ENCODE peak calls at places on chromosomes 4 and X, in eight cellular contexts. J is AG04450, B is AG09309, S is cardiac fibroblast, A is D721Med, D is prostate gland, W is pancreas, K is AG04449. P is an unnamed sample.

GRCh38 chrX:15679246-15679645 is 14.6 kb upstream of the CLTRN start:
- DNase-seq in J (no peak), B (no peak), S (peak), A (no peak), D (no peak), W (no peak), K (no peak), P (no peak)

GRCh38 chr4:55925235-55925634 is 23.5 kb upstream of the CEP135 start:
- DNase-seq in J (no peak), B (no peak), S (peak), A (no peak), D (no peak), W (no peak), K (no peak), P (no peak)

GRCh38 chr4:177791188-177791587 is 349.0 kb upstream of the AGA start:
- DNase-seq in J (no peak), B (no peak), S (no peak), A (no peak), D (no peak), W (no peak), K (no peak), P (no peak)

GRCh38 chr4:38691251-38692008 is 27.4 kb downstream of the KLF3 start:
- DNase-seq in J (peak), B (peak), S (peak), A (no peak), D (no peak), W (no peak), K (peak), P (no peak)

GRCh38 chr4:85828295-85828910 is 353.5 kb downstream of the ARHGAP24 start:
- DNase-seq in J (no peak), B (no peak), S (peak), A (no peak), D (no peak), W (no peak), K (no peak), P (no peak)

GRCh38 chr4:97016186-97016945 is 1126.9 kb downstream of the STPG2 start:
- DNase-seq in J (no peak), B (no peak), S (no peak), A (no peak), D (no peak), W (no peak), K (no peak), P (no peak)

GRCh38 chr4:177229331-177229730 is 80.3 kb upstream of the NEIL3 start:
- DNase-seq in J (no peak), B (no peak), S (peak), A (no peak), D (no peak), W (no peak), K (no peak), P (no peak)

GRCh38 chr4:27007507-27007906 is 146.9 kb downstream of the STIM2 start:
- DNase-seq in J (no peak), B (peak), S (peak), A (no peak), D (no peak), W (no peak), K (no peak), P (no peak)

GRCh38 chr4:91936301-91936700 is 367.5 kb upstream of the GRID2 start:
- DNase-seq in J (no peak), B (no peak), S (no peak), A (no peak), D (no peak), W (no peak), K (no peak), P (no peak)

GRCh38 chr4:141871086-141871485 is 234.7 kb downstream of the IL15 start:
- DNase-seq in J (no peak), B (no peak), S (peak), A (no peak), D (no peak), W (no peak), K (no peak), P (no peak)

GRCh38 chr4:66750273-66750672 is 795.0 kb downstream of the CENPC start:
- DNase-seq in J (no peak), B (no peak), S (no peak), A (no peak), D (no peak), W (no peak), K (no peak), P (no peak)

GRCh38 chr4:184460495-184461285 is 13.7 kb downstream of the IRF2 start:
- DNase-seq in J (no peak), B (no peak), S (no peak), A (no peak), D (no peak), W (no peak), K (no peak), P (no peak)
- TF ChIP-seq CTCF in J (no peak), B (no peak), S (no peak), A (no peak), D (no peak), W (no peak), K (no peak), P (no peak)

DNA sequence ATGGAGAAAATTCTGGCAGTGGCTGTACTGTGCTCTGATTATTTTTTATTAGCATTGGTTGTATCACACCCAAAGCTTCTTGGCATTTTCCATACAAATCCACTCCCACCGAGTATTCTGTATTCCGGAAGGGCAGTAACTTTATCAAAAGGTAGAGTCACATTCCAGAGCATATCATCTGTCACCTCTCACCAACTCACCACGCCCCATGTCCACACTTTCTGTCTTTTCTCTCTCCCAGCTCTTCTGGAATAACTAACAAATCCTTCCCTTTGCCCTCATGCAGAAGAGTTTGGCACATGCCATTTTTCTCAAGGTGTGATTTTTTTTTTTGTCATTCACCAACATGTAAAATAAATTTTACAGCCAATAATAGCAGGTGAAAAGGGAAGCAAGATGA is 52.7 kb downstream of the CORIN start:
- DNase-seq in J (no peak), B (no peak), S (no peak), A (no peak), D (no peak), W (no peak), K (no peak), P (no peak)
- TF ChIP-seq CTCF in J (no peak), B (no peak), S (no peak), A (no peak), D (no peak), W (no peak), K (no peak), P (no peak)

GRCh38 chr4:148286043-148286442 is 156.2 kb downstream of the NR3C2 start:
- DNase-seq in J (no peak), B (no peak), S (no peak), A (no peak), D (no peak), W (no peak), K (no peak), P (no peak)

GRCh38 chr4:148288448-148288847 is 153.8 kb downstream of the NR3C2 start:
- DNase-seq in J (no peak), B (no peak), S (no peak), A (no peak), D (no peak), W (peak), K (no peak), P (no peak)

GRCh38 chr4:148283665-148284064 is 158.5 kb downstream of the NR3C2 start:
- DNase-seq in J (no peak), B (no peak), S (no peak), A (no peak), D (no peak), W (no peak), K (no peak), P (no peak)

GRCh38 chr4:148287111-148287510 is 155.1 kb downstream of the NR3C2 start:
- DNase-seq in J (no peak), B (no peak), S (no peak), A (no peak), D (no peak), W (no peak), K (no peak), P (no peak)

DNA sequence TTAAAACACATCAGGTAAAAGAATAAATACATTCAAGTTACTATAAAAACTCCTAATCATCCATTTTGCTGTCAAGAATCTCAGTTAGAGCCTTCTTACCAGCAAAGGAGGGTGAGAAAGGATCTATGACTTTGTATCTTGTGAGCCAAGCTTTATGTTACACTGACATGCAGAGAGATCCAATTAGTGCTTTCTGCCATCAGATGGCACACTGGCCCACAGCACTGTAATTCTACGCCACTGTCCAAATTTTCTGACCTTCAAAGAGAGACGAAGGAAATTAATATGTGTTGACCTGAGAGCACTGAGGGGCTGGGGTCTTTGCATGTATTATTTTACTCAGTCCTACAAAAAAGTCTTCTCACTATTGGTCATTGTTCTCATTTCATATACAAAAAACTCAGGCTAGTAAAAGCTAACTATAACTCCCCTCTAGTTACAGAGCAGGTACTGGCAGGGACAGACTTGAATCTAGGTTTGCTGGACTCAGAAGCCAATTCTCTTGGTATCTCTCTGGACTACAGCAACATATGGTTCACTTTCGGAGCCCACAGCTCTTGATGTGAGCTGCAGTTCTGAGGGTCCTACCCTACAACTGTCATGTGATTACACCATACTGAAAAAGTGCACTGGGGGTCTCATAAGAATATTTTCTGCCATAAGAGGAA is 157.6 kb downstream of the NR3C2 start:
- DNase-seq in J (no peak), B (no peak), S (peak), A (no peak), D (no peak), W (no peak), K (no peak), P (no peak)
- TF ChIP-seq CTCF in J (no peak), B (no peak), S (no peak), A (peak), D (peak), W (peak), K (no peak), P (no peak)

DNA sequence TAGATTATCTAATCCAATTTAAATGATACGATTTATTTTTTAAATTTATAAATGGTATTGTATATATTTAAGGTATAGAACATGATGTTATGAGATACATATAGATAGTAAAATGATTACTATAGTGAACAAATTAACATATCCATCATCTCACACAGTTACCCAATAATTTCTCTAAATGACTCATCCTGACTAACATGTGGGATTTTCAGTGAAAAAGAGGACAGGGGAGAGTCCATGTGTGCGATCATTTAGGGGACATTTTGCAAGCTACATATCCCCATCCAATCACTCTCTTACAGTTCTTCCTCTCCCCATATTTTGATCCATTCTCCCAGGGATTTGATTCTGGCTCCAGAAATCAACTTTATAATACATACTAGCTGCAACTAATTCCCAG is 88.2 kb downstream of the ABCB7 start:
- DNase-seq in J (no peak), B (no peak), S (peak), A (no peak), D (no peak), W (no peak), K (no peak), P (no peak)
- TF ChIP-seq CTCF in J (no peak), B (no peak), S (no peak), A (no peak), D (no peak), W (no peak), K (no peak), P (no peak)

GRCh38 chrX:103253608-103254007 is 1.3 kb downstream of the TCEAL8 start:
- DNase-seq in J (no peak), B (no peak), S (peak), A (no peak), D (no peak), W (no peak), K (no peak), P (no peak)

GRCh38 chrX:103249805-103250204 is 5.2 kb downstream of the TCEAL8 start:
- DNase-seq in J (no peak), B (no peak), S (no peak), A (no peak), D (no peak), W (no peak), K (no peak), P (no peak)

GRCh38 chrX:103254171-103254824 is 657 bp downstream of the TCEAL8 start:
- DNase-seq in J (no peak), B (no peak), S (peak), A (no peak), D (peak), W (peak), K (no peak), P (peak)

GRCh38 chrX:103250977-103251376 is 4.0 kb downstream of the TCEAL8 start:
- DNase-seq in J (no peak), B (no peak), S (no peak), A (no peak), D (peak), W (no peak), K (no peak), P (no peak)

DNA sequence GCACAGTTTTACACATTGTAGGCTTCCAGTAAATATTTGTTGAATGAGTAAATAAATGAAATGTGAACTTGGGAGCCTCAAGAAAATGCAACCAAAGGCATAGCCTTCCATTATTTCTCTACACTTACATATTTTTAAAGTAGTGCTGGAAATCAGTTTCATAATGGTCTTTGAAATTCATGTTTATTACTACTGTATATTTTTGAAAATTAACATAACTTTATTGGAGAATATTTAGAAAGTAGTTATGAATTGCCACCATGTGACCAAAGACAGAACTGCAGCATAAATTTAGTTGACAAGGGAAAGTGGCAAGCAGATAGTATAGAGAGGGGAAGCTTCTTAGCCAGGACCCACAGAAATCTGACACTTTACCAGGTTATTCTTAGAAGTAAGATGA is 6.4 kb downstream of the TCEAL8 start:
- DNase-seq in J (no peak), B (no peak), S (peak), A (no peak), D (peak), W (no peak), K (no peak), P (no peak)
- TF ChIP-seq CTCF in J (peak), B (peak), S (peak), A (peak), D (peak), W (peak), K (peak), P (peak)

GRCh38 chr4:94871644-94872305 is 114.0 kb downstream of the BMPR1B start:
- DNase-seq in J (no peak), B (no peak), S (peak), A (no peak), D (no peak), W (no peak), K (no peak), P (no peak)
- TF ChIP-seq CTCF in J (no peak), B (no peak), S (no peak), A (no peak), D (no peak), W (no peak), K (no peak), P (no peak)

DNA sequence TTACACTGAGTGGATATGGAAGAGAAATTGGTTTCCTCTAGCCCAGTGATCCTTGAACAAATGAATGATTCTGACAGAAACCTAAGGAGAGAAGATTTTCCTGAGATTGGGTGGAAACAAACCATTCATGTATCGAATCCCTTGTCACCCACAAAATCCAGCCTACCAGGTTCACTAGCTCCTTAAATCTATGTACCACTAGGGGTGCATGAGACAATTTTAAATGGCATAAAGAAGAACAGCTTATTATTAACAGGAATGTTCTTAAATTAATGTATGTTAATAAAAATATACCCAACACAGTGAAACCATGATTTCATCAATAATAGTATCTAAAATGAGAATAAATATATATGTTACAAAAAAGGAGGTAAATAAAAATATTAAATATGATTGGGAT is 118.4 kb upstream of the LNX1 start:
- DNase-seq in J (no peak), B (no peak), S (no peak), A (no peak), D (no peak), W (no peak), K (no peak), P (no peak)
- TF ChIP-seq CTCF in J (peak), B (no peak), S (peak), A (no peak), D (no peak), W (no peak), K (peak), P (no peak)

GRCh38 chrX:119181491-119181890 is 53.9 kb upstream of the KIAA1210 start:
- DNase-seq in J (no peak), B (no peak), S (peak), A (no peak), D (peak), W (no peak), K (no peak), P (no peak)
- TF ChIP-seq CTCF in J (no peak), B (no peak), S (peak), A (no peak), D (peak), W (no peak), K (no peak), P (no peak)

GRCh38 chr4:80335226-80335553 is 340 bp upstream of the CFAP299 start:
- DNase-seq in J (no peak), B (no peak), S (no peak), A (no peak), D (no peak), W (no peak), K (no peak), P (no peak)

GRCh38 chr4:80340036-80340435 is 4.5 kb downstream of the CFAP299 start:
- DNase-seq in J (no peak), B (no peak), S (no peak), A (no peak), D (no peak), W (no peak), K (no peak), P (no peak)

GRCh38 chr4:80334568-80334967 is 962 bp upstream of the CFAP299 start:
- DNase-seq in J (no peak), B (no peak), S (no peak), A (no peak), D (no peak), W (no peak), K (no peak), P (no peak)

GRCh38 chr4:80335554-80336358 is at the start of gene CFAP299:
- DNase-seq in J (peak), B (peak), S (peak), A (peak), D (peak), W (peak), K (no peak), P (peak)

DNA sequence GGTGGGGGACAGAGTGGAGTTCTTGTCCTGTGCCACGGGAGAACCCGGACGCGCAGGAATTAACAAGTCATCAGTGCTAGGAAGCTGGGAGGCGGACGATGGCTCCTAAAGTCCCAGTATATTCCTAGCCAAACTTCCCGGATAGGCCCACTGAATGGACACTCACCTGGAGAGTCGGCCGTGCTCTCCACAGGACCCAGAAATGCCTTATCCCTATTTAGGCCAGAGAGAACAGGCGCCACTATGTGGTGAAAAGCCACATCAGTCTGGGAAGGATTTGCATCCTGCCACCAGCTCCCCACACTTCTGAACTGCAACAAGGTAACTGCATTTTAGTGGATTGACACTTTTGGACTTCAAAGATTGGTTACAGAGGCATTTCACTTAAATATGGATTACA is 1.1 kb downstream of the CFAP299 start:
- DNase-seq in J (no peak), B (no peak), S (peak), A (no peak), D (peak), W (peak), K (no peak), P (no peak)
- TF ChIP-seq CTCF in J (peak), B (peak), S (peak), A (peak), D (peak), W (no peak), K (peak), P (peak)

GRCh38 chrX:21725498-21725897 is 32.4 kb downstream of the SMPX start:
- DNase-seq in J (peak), B (no peak), S (peak), A (no peak), D (no peak), W (no peak), K (no peak), P (no peak)
- TF ChIP-seq CTCF in J (peak), B (peak), S (peak), A (peak), D (peak), W (no peak), K (peak), P (peak)